ENCODE peak calls at places on chromosome 15, in nine cellular contexts. E, R, N, I, P, X, U, F and H are unnamed samples.
A peak's percentile ranks its signal among the peaks of the same experiment; 100 is the strongest.

GRCh38 chr15:48794697-48795134 is 16.2 kb downstream of the CEP152 start:
- DNase-seq in E (peak; percentile 47), R (peak; percentile 44), N (no peak), I (no peak), P (no peak), X (no peak), U (no peak), F (peak; percentile 40), H (peak; percentile 13)

GRCh38 chr15:100107606-100108225 is 234.1 kb downstream of the ADAMTS17 start:
- DNase-seq in E (no peak), R (no peak), N (no peak), I (no peak), P (no peak), X (no peak), U (no peak), F (no peak), H (no peak)

GRCh38 chr15:75573643-75574384 is 5.3 kb downstream of the PTPN9 start:
- DNase-seq in E (no peak), R (no peak), N (no peak), I (no peak), P (no peak), X (no peak), U (no peak), F (no peak), H (no peak)

GRCh38 chr15:70806992-70807712 is 43.8 kb upstream of the UACA start:
- DNase-seq in E (peak; percentile 61), R (no peak), N (peak; percentile 70), I (peak; percentile 59), P (no peak), X (no peak), U (no peak), F (peak; percentile 59), H (peak; percentile 12)

GRCh38 chr15:48191574-48192225 is at the start of gene CTXN2:
- DNase-seq in E (no peak), R (no peak), N (no peak), I (no peak), P (no peak), X (no peak), U (no peak), F (peak; percentile 10), H (no peak)

GRCh38 chr15:99090011-99090699 is 14.7 kb upstream of the SYNM start:
- DNase-seq in E (no peak), R (peak; percentile 54), N (no peak), I (no peak), P (no peak), X (no peak), U (peak; percentile 90), F (peak; percentile 17), H (peak; percentile 63)

GRCh38 chr15:101269479-101270223 is 7.6 kb downstream of the SELENOS start:
- DNase-seq in E (peak; percentile 51), R (no peak), N (no peak), I (peak; percentile 46), P (peak; percentile 29), X (no peak), U (no peak), F (no peak), H (no peak)

GRCh38 chr15:57890351-57890750 is 175.2 kb downstream of the ALDH1A2 start:
- DNase-seq in E (peak; percentile 5), R (no peak), N (no peak), I (no peak), P (no peak), X (no peak), U (no peak), F (peak; percentile 51), H (no peak)

GRCh38 chr15:70633394-70633793 is 130.0 kb downstream of the UACA start:
- DNase-seq in E (peak; percentile 73), R (no peak), N (no peak), I (no peak), P (no peak), X (no peak), U (no peak), F (no peak), H (no peak)

GRCh38 chr15:100712226-100712625 is 109.8 kb downstream of the ASB7 start:
- DNase-seq in E (peak; percentile 67), R (no peak), N (no peak), I (peak; percentile 8), P (no peak), X (no peak), U (no peak), F (no peak), H (no peak)

GRCh38 chr15:75843618-75844610 is 667 bp downstream of the UBE2Q2 start:
- DNase-seq in E (peak; percentile 61), R (peak; percentile 54), N (no peak), I (peak; percentile 64), P (peak; percentile 48), X (peak; percentile 20), U (peak; percentile 67), F (peak; percentile 66), H (peak; percentile 76)

GRCh38 chr15:38508647-38509046 is 54.7 kb downstream of the FAM98B start:
- DNase-seq in E (no peak), R (no peak), N (no peak), I (no peak), P (no peak), X (no peak), U (no peak), F (no peak), H (no peak)

GRCh38 chr15:90230071-90230494 is 3.7 kb downstream of the CIB1 start:
- DNase-seq in E (no peak), R (no peak), N (no peak), I (peak; percentile 90), P (no peak), X (no peak), U (no peak), F (no peak), H (no peak)

GRCh38 chr15:93035092-93035915 is 53.7 kb downstream of the RGMA start:
- DNase-seq in E (no peak), R (no peak), N (no peak), I (no peak), P (no peak), X (no peak), U (no peak), F (no peak), H (no peak)